ENCODE peak calls at places on chromosome 21, in ten cellular contexts. H is thoracic aorta, K is stomach, G is colonic mucosa, T is brain microvascular endothelial cell, Q is AG10803, L is astrocyte of the spinal cord, E is hepatocyte, D is adrenal gland, S is GM12865. X is an unnamed sample.

GRCh38 chr21:14383596-14384210 is 757 bp upstream of the HSPA13 start:
- DNase-seq in H (no peak), K (no peak), G (no peak), T (peak), Q (peak), L (no peak), E (peak), D (no peak), S (peak), X (no peak)

GRCh38 chr21:33011462-33011861 is 14.3 kb upstream of the OLIG2 start:
- DNase-seq in H (no peak), K (no peak), G (no peak), T (peak), Q (peak), L (peak), E (peak), D (peak), S (no peak), X (peak)

GRCh38 chr21:39373634-39374033 is 24.7 kb upstream of the HMGN1 start:
- DNase-seq in H (no peak), K (no peak), G (no peak), T (peak), Q (peak), L (peak), E (peak), D (no peak), S (peak), X (no peak)

GRCh38 chr21:26933448-26933847 is 33.4 kb downstream of the ADAMTS5 start:
- DNase-seq in H (no peak), K (no peak), G (no peak), T (no peak), Q (no peak), L (no peak), E (no peak), D (no peak), S (no peak), X (no peak)

GRCh38 chr21:44368711-44369446 is 15.5 kb downstream of the TRPM2 start:
- DNase-seq in H (no peak), K (no peak), G (no peak), T (no peak), Q (no peak), L (no peak), E (peak), D (peak), S (no peak), X (no peak)

GRCh38 chr21:33643658-33644311 is 1.5 kb downstream of the ITSN1 start:
- DNase-seq in H (no peak), K (no peak), G (no peak), T (no peak), Q (no peak), L (peak), E (peak), D (no peak), S (no peak), X (no peak)

GRCh38 chr21:31732891-31733520 is 1.1 kb upstream of the SCAF4 start:
- DNase-seq in H (no peak), K (no peak), G (peak), T (no peak), Q (peak), L (no peak), E (peak), D (peak), S (peak), X (no peak)

GRCh38 chr21:29105218-29105617 is 25.2 kb upstream of the MAP3K7CL start:
- DNase-seq in H (no peak), K (no peak), G (no peak), T (peak), Q (no peak), L (no peak), E (peak), D (no peak), S (no peak), X (no peak)

GRCh38 chr21:15005391-15005790 is 59.4 kb downstream of the NRIP1 start:
- DNase-seq in H (no peak), K (no peak), G (no peak), T (no peak), Q (peak), L (peak), E (no peak), D (peak), S (no peak), X (no peak)

GRCh38 chr21:36193200-36193599 is 36.6 kb downstream of the DOP1B start:
- DNase-seq in H (no peak), K (no peak), G (no peak), T (no peak), Q (no peak), L (no peak), E (no peak), D (no peak), S (no peak), X (no peak)

GRCh38 chr21:32406405-32406804 is 6.1 kb upstream of the EVA1C start:
- DNase-seq in H (no peak), K (peak), G (peak), T (no peak), Q (no peak), L (no peak), E (no peak), D (peak), S (no peak), X (no peak)

GRCh38 chr21:43193651-43194302 is 25.0 kb downstream of the CRYAA start:
- DNase-seq in H (no peak), K (no peak), G (peak), T (peak), Q (peak), L (peak), E (peak), D (peak), S (peak), X (peak)

GRCh38 chr21:42751866-42752265 is 98.4 kb downstream of the PDE9A start:
- DNase-seq in H (no peak), K (no peak), G (no peak), T (no peak), Q (no peak), L (no peak), E (no peak), D (no peak), S (no peak), X (no peak)

GRCh38 chr21:16418663-16419062 is 688.9 kb downstream of the USP25 start:
- DNase-seq in H (no peak), K (no peak), G (no peak), T (no peak), Q (no peak), L (no peak), E (no peak), D (no peak), S (no peak), X (no peak)

GRCh38 chr21:26515257-26515656 is 57.8 kb downstream of the CYYR1 start:
- DNase-seq in H (no peak), K (no peak), G (no peak), T (no peak), Q (no peak), L (no peak), E (no peak), D (peak), S (no peak), X (no peak)

GRCh38 chr21:21436012-21436545 is 437.9 kb downstream of the NCAM2 start:
- DNase-seq in H (no peak), K (no peak), G (no peak), T (no peak), Q (peak), L (peak), E (no peak), D (no peak), S (no peak), X (no peak)

GRCh38 chr21:44957901-44958451 is 18.1 kb downstream of the SLX9 start:
- DNase-seq in H (no peak), K (no peak), G (no peak), T (no peak), Q (no peak), L (no peak), E (no peak), D (no peak), S (no peak), X (no peak)

GRCh38 chr21:44345495-44345894 is 6.3 kb upstream of the CFAP410 start:
- DNase-seq in H (no peak), K (no peak), G (no peak), T (no peak), Q (no peak), L (no peak), E (no peak), D (no peak), S (no peak), X (no peak)

GRCh38 chr21:39340687-39341086 is 8.2 kb downstream of the HMGN1 start:
- DNase-seq in H (no peak), K (no peak), G (no peak), T (no peak), Q (no peak), L (no peak), E (no peak), D (no peak), S (no peak), X (no peak)

GRCh38 chr21:31556662-31557061 is 102.8 kb upstream of the SOD1 start:
- DNase-seq in H (no peak), K (no peak), G (no peak), T (no peak), Q (no peak), L (no peak), E (no peak), D (no peak), S (no peak), X (no peak)

DNA sequence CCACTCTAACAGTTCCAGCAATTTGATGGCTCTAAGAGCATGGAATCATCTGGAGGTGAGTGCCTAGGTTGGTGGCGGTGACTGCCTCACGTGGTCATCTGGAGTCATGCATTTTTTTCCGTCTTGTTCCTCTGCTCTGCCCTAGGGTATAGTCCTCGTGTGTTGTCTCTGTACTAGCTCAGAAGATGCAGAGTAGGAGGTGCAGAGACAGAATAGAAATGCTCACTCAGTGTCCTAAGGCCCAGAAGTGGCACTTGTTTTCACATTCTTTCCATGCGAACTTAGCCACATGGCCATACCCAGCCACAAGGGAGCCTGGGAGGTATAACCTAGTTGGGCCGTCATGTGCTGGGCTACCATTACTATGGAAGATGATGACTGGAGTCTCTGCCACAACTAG is 30.3 kb downstream of the DYRK1A start:
- DNase-seq in H (no peak), K (no peak), G (no peak), T (no peak), Q (no peak), L (no peak), E (no peak), D (no peak), S (no peak), X (no peak)
- TF ChIP-seq CTCF in H (no peak), K (no peak), G (no peak), T (no peak), Q (no peak), L (no peak), E (no peak), D (no peak), S (no peak), X (no peak)

DNA sequence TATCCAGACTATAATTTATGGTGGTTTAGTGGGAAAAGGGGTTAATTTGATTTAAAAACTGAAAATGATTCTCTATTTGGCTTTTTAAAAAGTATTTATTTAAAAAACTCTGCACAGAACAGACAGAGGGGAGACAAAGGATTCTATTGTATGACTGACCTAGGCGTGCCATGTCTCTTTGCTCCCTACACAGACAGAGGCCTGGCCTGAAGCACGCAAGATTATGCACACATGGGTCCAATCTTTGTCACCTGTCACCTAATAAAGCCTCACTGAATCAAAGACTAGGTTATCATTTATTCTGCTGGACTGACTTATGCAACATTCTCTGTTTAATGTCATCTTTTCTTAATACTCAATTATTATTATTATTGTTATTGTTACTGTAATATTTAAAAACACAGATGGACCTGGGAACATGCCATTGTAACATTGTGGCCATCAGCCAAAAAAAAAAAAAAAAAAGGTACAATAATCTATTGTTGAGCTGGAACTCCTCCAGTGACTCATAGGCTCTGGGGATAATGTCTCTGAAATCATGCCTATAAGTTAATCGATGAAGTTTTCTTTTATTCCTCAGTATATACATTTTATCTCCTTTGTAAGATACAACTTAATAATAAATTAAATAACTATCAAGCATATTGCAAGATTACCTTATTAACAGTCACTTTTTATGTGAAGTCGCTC is 112.1 kb downstream of the RUNX1 start:
- DNase-seq in H (no peak), K (no peak), G (no peak), T (no peak), Q (no peak), L (no peak), E (no peak), D (no peak), S (no peak), X (no peak)
- H3K4me3 ChIP-seq in H (no peak), K (no peak), G (no peak), T (no peak), Q (no peak), L (no peak), E (no peak), D (no peak), S (no peak), X (no peak)

GRCh38 chr21:34947122-34947534 is 102.0 kb downstream of the RUNX1 start:
- DNase-seq in H (no peak), K (no peak), G (no peak), T (no peak), Q (no peak), L (no peak), E (no peak), D (no peak), S (no peak), X (no peak)
- TF ChIP-seq CTCF in H (no peak), K (no peak), G (no peak), T (no peak), Q (no peak), L (no peak), E (no peak), D (no peak), S (no peak), X (no peak)

DNA sequence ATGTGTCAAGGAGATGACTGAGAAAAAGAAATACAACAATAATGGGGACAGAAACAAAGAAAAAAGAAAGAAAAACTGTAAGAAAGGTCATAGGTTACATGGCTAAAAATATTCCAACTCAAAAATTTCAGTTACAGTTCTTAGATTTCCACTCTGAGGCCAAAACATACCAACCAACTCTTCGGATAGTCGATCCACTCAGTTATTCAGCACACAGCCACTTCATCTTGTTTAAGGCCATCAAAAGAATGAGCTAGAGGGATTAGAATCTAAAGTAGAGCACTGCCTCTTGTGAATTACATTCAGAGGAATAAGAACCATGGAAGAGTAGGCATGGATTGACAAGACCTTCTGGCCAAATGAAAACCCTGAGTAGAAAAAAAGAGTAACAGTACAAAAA is 277.0 kb downstream of the MRPL39 start:
- DNase-seq in H (no peak), K (no peak), G (no peak), T (peak), Q (peak), L (peak), E (no peak), D (no peak), S (no peak), X (no peak)
- H3K4me3 ChIP-seq in H (no peak), K (no peak), G (no peak), T (no peak), Q (no peak), L (no peak), E (no peak), D (no peak), S (no peak), X (no peak)